ENCODE peak calls at places on chromosomes 12 and 14, in seven cellular contexts. M is NCI-H460, Y is globus pallidus, W is caudate nucleus, O is NCI-H1436, J is iPS-NIHi11, I is heart left ventricle. Z is an unnamed sample.

GRCh38 chr12:130514149-130514551 is 176.5 kb downstream of the PIWIL1 start:
- DNase-seq in I (no peak), J (peak), W (no peak), Y (no peak), O (no peak), M (no peak), Z (no peak)

GRCh38 chr12:108312885-108313203 is 26.3 kb downstream of the CMKLR1 start:
- DNase-seq in I (peak), O (no peak), W (no peak), Y (no peak), J (peak), M (no peak), Z (no peak)

GRCh38 chr14:72906316-72906715 is 12.4 kb upstream of the DPF3 start:
- DNase-seq in M (no peak), I (no peak), J (no peak), O (no peak), Y (no peak), W (no peak), Z (no peak)

GRCh38 chr12:108629824-108630476 is 3.7 kb downstream of the SELPLG start:
- DNase-seq in Y (no peak), W (no peak), I (peak), M (no peak), O (no peak), J (no peak), Z (no peak)

GRCh38 chr12:57889541-57889989 is 43.0 kb upstream of the CTDSP2 start:
- DNase-seq in Y (peak), W (no peak), O (no peak), I (peak), J (no peak), M (no peak), Z (no peak)

GRCh38 chr12:88553941-88554658 is 26.2 kb downstream of the KITLG start:
- DNase-seq in O (peak), I (no peak), J (no peak), Y (no peak), M (no peak), W (no peak), Z (no peak)

GRCh38 chr14:92759300-92759678 is 10.9 kb upstream of the LGMN start:
- DNase-seq in W (no peak), I (no peak), O (no peak), Y (no peak), M (peak), J (peak), Z (no peak)

GRCh38 chr14:52338282-52338681 is 24.2 kb downstream of the PTGER2 start:
- DNase-seq in Y (no peak), I (no peak), M (peak), O (peak), W (no peak), J (no peak), Z (no peak)

GRCh38 chr12:58364389-58365086 is 423.2 kb downstream of the ATP23 start:
- DNase-seq in O (no peak), J (peak), Y (no peak), W (no peak), I (no peak), M (no peak), Z (no peak)

GRCh38 chr12:130849561-130850417 is 10.7 kb upstream of the STX2 start:
- DNase-seq in Y (no peak), J (no peak), I (no peak), O (no peak), M (no peak), W (no peak), Z (no peak)

GRCh38 chr12:131929530-131930456 is 717 bp downstream of the PUS1 start:
- DNase-seq in O (no peak), W (no peak), Y (no peak), I (peak), J (peak), M (no peak), Z (no peak)

GRCh38 chr14:61593330-61593729 is 102.0 kb upstream of the HIF1A start:
- DNase-seq in I (no peak), M (no peak), J (no peak), W (no peak), O (no peak), Y (no peak), Z (no peak)

GRCh38 chr14:32594766-32595165 is 265.7 kb downstream of the AKAP6 start:
- DNase-seq in Y (no peak), I (no peak), M (no peak), O (no peak), W (no peak), J (no peak), Z (no peak)

GRCh38 chr12:123928274-123928865 is 44.3 kb downstream of the CCDC92 start:
- DNase-seq in Y (no peak), J (no peak), I (no peak), O (peak), M (no peak), W (no peak), Z (no peak)

GRCh38 chr12:26633591-26634210 is 199.3 kb downstream of the ITPR2 start:
- DNase-seq in Y (peak), O (no peak), I (no peak), J (no peak), M (no peak), W (no peak), Z (no peak)

GRCh38 chr12:116708826-116709756 is 28.8 kb downstream of the SPRING1 start:
- DNase-seq in Y (peak), W (peak), M (peak), J (no peak), O (peak), I (peak), Z (peak)

GRCh38 chr12:62191747-62192485 is 68.3 kb upstream of the USP15 start:
- DNase-seq in Y (no peak), J (peak), O (no peak), W (no peak), I (no peak), M (no peak), Z (no peak)

GRCh38 chr12:41681898-41682297 is 462.8 kb downstream of the GXYLT1 start:
- DNase-seq in W (no peak), O (no peak), M (no peak), I (no peak), Y (no peak), J (peak), Z (no peak)

GRCh38 chr14:100584056-100585031 is 2.9 kb downstream of the BEGAIN start:
- DNase-seq in O (no peak), W (no peak), I (peak), Y (no peak), M (no peak), J (no peak), Z (no peak)

GRCh38 chr14:74988131-74988530 is 14.6 kb upstream of the EIF2B2 start:
- DNase-seq in I (no peak), J (no peak), W (no peak), M (no peak), O (no peak), Y (no peak), Z (no peak)

GRCh38 chr14:68552075-68552474 is 240.8 kb downstream of the ZFP36L1 start:
- DNase-seq in O (no peak), J (no peak), I (no peak), Y (no peak), M (no peak), W (no peak), Z (no peak)

GRCh38 chr12:110780448-110780847 is 37.8 kb upstream of the PPP1CC start:
- DNase-seq in J (no peak), O (no peak), Y (no peak), M (no peak), W (no peak), I (no peak), Z (no peak)

GRCh38 chr14:92637228-92637627 is 111.2 kb downstream of the LGMN start:
- DNase-seq in W (no peak), O (no peak), J (no peak), I (no peak), M (no peak), Y (no peak), Z (no peak)

GRCh38 chr14:24734917-24735500 is 101.0 kb upstream of the GZMB start:
- DNase-seq in W (no peak), J (peak), O (peak), I (peak), M (peak), Y (peak), Z (no peak)

GRCh38 chr12:21526053-21526452 is at the start of gene SPX:
- DNase-seq in J (no peak), I (no peak), W (no peak), O (no peak), Y (no peak), M (peak), Z (no peak)

GRCh38 chr14:76272774-76273173 is 103.2 kb upstream of the ESRRB start:
- DNase-seq in I (no peak), M (no peak), W (no peak), J (no peak), O (no peak), Y (no peak), Z (no peak)

GRCh38 chr12:24008166-24008565 is 58.7 kb upstream of the SOX5 start:
- DNase-seq in O (no peak), I (no peak), J (no peak), M (no peak), Y (no peak), W (no peak), Z (no peak)

GRCh38 chr12:46005823-46006222 is 15.4 kb upstream of the SCAF11 start:
- DNase-seq in W (no peak), M (no peak), I (no peak), J (peak), Y (no peak), O (no peak), Z (no peak)

GRCh38 chr12:109961612-109962011 is 34.6 kb downstream of the GIT2 start:
- DNase-seq in O (no peak), W (no peak), I (no peak), Y (no peak), M (no peak), J (no peak), Z (no peak)

GRCh38 chr14:101284711-101285110 is 276.6 kb upstream of the DIO3 start:
- DNase-seq in J (no peak), O (no peak), I (no peak), W (no peak), M (no peak), Y (no peak), Z (no peak)

GRCh38 chr14:93941293-93941910 is 14.3 kb downstream of the FAM181A start:
- DNase-seq in I (no peak), Y (no peak), W (no peak), O (no peak), M (no peak), J (peak), Z (no peak)

GRCh38 chr12:2980630-2981029 is 21.4 kb downstream of the TEAD4 start:
- DNase-seq in Y (no peak), J (no peak), W (no peak), I (no peak), M (no peak), O (no peak), Z (no peak)

GRCh38 chr14:95290021-95290420 is 29.7 kb downstream of the CLMN start:
- DNase-seq in I (no peak), Y (no peak), J (no peak), O (no peak), W (no peak), M (no peak), Z (no peak)

GRCh38 chr12:6041891-6042290 is 82.6 kb downstream of the VWF start:
- DNase-seq in M (no peak), I (no peak), O (no peak), W (no peak), Y (no peak), J (no peak), Z (no peak)

GRCh38 chr12:71125949-71126348 is 31.9 kb downstream of the TSPAN8 start:
- DNase-seq in O (no peak), Y (no peak), I (no peak), J (no peak), M (no peak), W (no peak), Z (no peak)

GRCh38 chr12:6550294-6551062 is 5.4 kb downstream of the IFFO1 start:
- DNase-seq in O (no peak), M (no peak), Y (no peak), I (peak), W (no peak), J (no peak), Z (no peak)